ENCODE peak calls at places on chromosome 18, in seven cellular contexts. One of them, this sample, is unnamed.
A peak's percentile ranks its signal among the peaks of the same experiment; 100 is the strongest.

GRCh38 chr18:63070750-63071502 is 248.6 kb downstream of the BCL2 start:
- DNase-seq in GM23248: no peak
- DNase-seq in brain microvascular endothelial cell: no peak
- DNase-seq in activated CD8-positive, alpha-beta memory T cell treated with anti-CD3 and anti-CD28 coated beads, Interleukin-2, amount 50 U/mL, for 48 hours: no peak
- DNase-seq in GM10248: no peak
- DNase-seq in KG1: no peak
- DNase-seq in K562: no peak
- DNase-seq in this sample: no peak

GRCh38 chr18:48111547-48111946 is 181.1 kb upstream of the SMAD2 start:
- DNase-seq in brain microvascular endothelial cell: no peak
- DNase-seq in GM23248: no peak
- DNase-seq in activated CD8-positive, alpha-beta memory T cell treated with anti-CD3 and anti-CD28 coated beads, Interleukin-2, amount 50 U/mL, for 48 hours: no peak
- DNase-seq in K562: no peak
- DNase-seq in KG1: no peak
- DNase-seq in GM10248: no peak
- DNase-seq in this sample: no peak

GRCh38 chr18:74773171-74773624 is 175.5 kb downstream of the ZNF407 start:
- DNase-seq in K562: no peak
- DNase-seq in GM10248: peak; percentile 10
- DNase-seq in KG1: no peak
- DNase-seq in GM23248: no peak
- DNase-seq in activated CD8-positive, alpha-beta memory T cell treated with anti-CD3 and anti-CD28 coated beads, Interleukin-2, amount 50 U/mL, for 48 hours: no peak
- DNase-seq in brain microvascular endothelial cell: no peak
- DNase-seq in this sample: no peak

GRCh38 chr18:52313213-52313612 is 26.8 kb upstream of the DCC start:
- DNase-seq in GM23248: no peak
- DNase-seq in K562: no peak
- DNase-seq in brain microvascular endothelial cell: no peak
- DNase-seq in activated CD8-positive, alpha-beta memory T cell treated with anti-CD3 and anti-CD28 coated beads, Interleukin-2, amount 50 U/mL, for 48 hours: no peak
- DNase-seq in GM10248: no peak
- DNase-seq in KG1: no peak
- DNase-seq in this sample: peak; percentile 16

GRCh38 chr18:44741551-44741950 is 60.9 kb downstream of the SETBP1 start:
- DNase-seq in K562: no peak
- DNase-seq in activated CD8-positive, alpha-beta memory T cell treated with anti-CD3 and anti-CD28 coated beads, Interleukin-2, amount 50 U/mL, for 48 hours: no peak
- DNase-seq in KG1: no peak
- DNase-seq in GM23248: no peak
- DNase-seq in brain microvascular endothelial cell: no peak
- DNase-seq in GM10248: no peak
- DNase-seq in this sample: no peak

GRCh38 chr18:65415167-65415566 is 335.6 kb upstream of the CDH7 start:
- DNase-seq in brain microvascular endothelial cell: no peak
- DNase-seq in activated CD8-positive, alpha-beta memory T cell treated with anti-CD3 and anti-CD28 coated beads, Interleukin-2, amount 50 U/mL, for 48 hours: no peak
- DNase-seq in GM23248: no peak
- DNase-seq in GM10248: no peak
- DNase-seq in KG1: no peak
- DNase-seq in K562: no peak
- DNase-seq in this sample: peak; percentile 1

GRCh38 chr18:59265246-59266018 is 7.8 kb downstream of the RAX start:
- DNase-seq in activated CD8-positive, alpha-beta memory T cell treated with anti-CD3 and anti-CD28 coated beads, Interleukin-2, amount 50 U/mL, for 48 hours: peak; percentile 71
- DNase-seq in K562: peak; percentile 64
- DNase-seq in brain microvascular endothelial cell: no peak
- DNase-seq in GM23248: peak; percentile 26
- DNase-seq in GM10248: peak; percentile 65
- DNase-seq in KG1: no peak
- DNase-seq in this sample: no peak

GRCh38 chr18:54241483-54241882 is 17.0 kb upstream of the MBD2 start:
- DNase-seq in GM10248: no peak
- DNase-seq in K562: no peak
- DNase-seq in activated CD8-positive, alpha-beta memory T cell treated with anti-CD3 and anti-CD28 coated beads, Interleukin-2, amount 50 U/mL, for 48 hours: no peak
- DNase-seq in brain microvascular endothelial cell: no peak
- DNase-seq in KG1: no peak
- DNase-seq in GM23248: no peak
- DNase-seq in this sample: no peak

GRCh38 chr18:35923939-35924338 is 48.5 kb upstream of the RMP24 start:
- DNase-seq in brain microvascular endothelial cell: no peak
- DNase-seq in K562: no peak
- DNase-seq in GM10248: no peak
- DNase-seq in KG1: no peak
- DNase-seq in GM23248: no peak
- DNase-seq in activated CD8-positive, alpha-beta memory T cell treated with anti-CD3 and anti-CD28 coated beads, Interleukin-2, amount 50 U/mL, for 48 hours: no peak
- DNase-seq in this sample: peak; percentile 8

GRCh38 chr18:10060469-10060782 is 146.6 kb downstream of the VAPA start:
- DNase-seq in GM23248: no peak
- DNase-seq in KG1: no peak
- DNase-seq in brain microvascular endothelial cell: no peak
- DNase-seq in GM10248: no peak
- DNase-seq in activated CD8-positive, alpha-beta memory T cell treated with anti-CD3 and anti-CD28 coated beads, Interleukin-2, amount 50 U/mL, for 48 hours: no peak
- DNase-seq in K562: no peak
- DNase-seq in this sample: no peak

GRCh38 chr18:50374753-50375391 is at the start of gene SKA1:
- DNase-seq in K562: peak; percentile 93
- DNase-seq in brain microvascular endothelial cell: peak; percentile 85
- DNase-seq in activated CD8-positive, alpha-beta memory T cell treated with anti-CD3 and anti-CD28 coated beads, Interleukin-2, amount 50 U/mL, for 48 hours: peak; percentile 95
- DNase-seq in GM10248: peak; percentile 99
- DNase-seq in KG1: peak; percentile 73
- DNase-seq in GM23248: peak; percentile 97
- DNase-seq in this sample: peak; percentile 98

GRCh38 chr18:9762561-9762960 is 54.5 kb downstream of the RAB31 start:
- DNase-seq in brain microvascular endothelial cell: no peak
- DNase-seq in K562: peak; percentile 42
- DNase-seq in GM10248: no peak
- DNase-seq in GM23248: no peak
- DNase-seq in activated CD8-positive, alpha-beta memory T cell treated with anti-CD3 and anti-CD28 coated beads, Interleukin-2, amount 50 U/mL, for 48 hours: no peak
- DNase-seq in KG1: peak; percentile 32
- DNase-seq in this sample: no peak

GRCh38 chr18:4854664-4855063 is 342.4 kb downstream of the AKAIN1 start:
- DNase-seq in brain microvascular endothelial cell: no peak
- DNase-seq in KG1: no peak
- DNase-seq in activated CD8-positive, alpha-beta memory T cell treated with anti-CD3 and anti-CD28 coated beads, Interleukin-2, amount 50 U/mL, for 48 hours: no peak
- DNase-seq in K562: no peak
- DNase-seq in GM23248: no peak
- DNase-seq in GM10248: no peak
- DNase-seq in this sample: no peak

GRCh38 chr18:32804126-32804888 is 31.5 kb upstream of the KLHL14 start:
- DNase-seq in activated CD8-positive, alpha-beta memory T cell treated with anti-CD3 and anti-CD28 coated beads, Interleukin-2, amount 50 U/mL, for 48 hours: no peak
- DNase-seq in K562: no peak
- DNase-seq in GM10248: no peak
- DNase-seq in brain microvascular endothelial cell: no peak
- DNase-seq in KG1: no peak
- DNase-seq in GM23248: no peak
- DNase-seq in this sample: no peak

GRCh38 chr18:79883461-79884295 is 67.8 kb downstream of the SLC66A2 start:
- DNase-seq in brain microvascular endothelial cell: no peak
- DNase-seq in activated CD8-positive, alpha-beta memory T cell treated with anti-CD3 and anti-CD28 coated beads, Interleukin-2, amount 50 U/mL, for 48 hours: no peak
- DNase-seq in GM23248: no peak
- DNase-seq in KG1: no peak
- DNase-seq in GM10248: no peak
- DNase-seq in K562: no peak
- DNase-seq in this sample: no peak

GRCh38 chr18:45962461-45962860 is 4.7 kb downstream of the EPG5 start:
- DNase-seq in activated CD8-positive, alpha-beta memory T cell treated with anti-CD3 and anti-CD28 coated beads, Interleukin-2, amount 50 U/mL, for 48 hours: no peak
- DNase-seq in GM10248: no peak
- DNase-seq in KG1: no peak
- DNase-seq in brain microvascular endothelial cell: peak; percentile 82
- DNase-seq in GM23248: peak; percentile 72
- DNase-seq in K562: no peak
- DNase-seq in this sample: peak; percentile 91

GRCh38 chr18:59057969-59058368 is 81.7 kb upstream of the SEC11C start:
- DNase-seq in brain microvascular endothelial cell: peak; percentile 25
- DNase-seq in K562: no peak
- DNase-seq in GM10248: no peak
- DNase-seq in activated CD8-positive, alpha-beta memory T cell treated with anti-CD3 and anti-CD28 coated beads, Interleukin-2, amount 50 U/mL, for 48 hours: no peak
- DNase-seq in GM23248: peak; percentile 94
- DNase-seq in KG1: no peak
- DNase-seq in this sample: peak; percentile 90

GRCh38 chr18:42001801-42002200 is 46.8 kb downstream of the PIK3C3 start:
- DNase-seq in K562: no peak
- DNase-seq in GM10248: no peak
- DNase-seq in activated CD8-positive, alpha-beta memory T cell treated with anti-CD3 and anti-CD28 coated beads, Interleukin-2, amount 50 U/mL, for 48 hours: no peak
- DNase-seq in GM23248: no peak
- DNase-seq in KG1: no peak
- DNase-seq in brain microvascular endothelial cell: no peak
- DNase-seq in this sample: no peak

GRCh38 chr18:55484773-55485172 is 103.2 kb downstream of the TCF4 start:
- DNase-seq in activated CD8-positive, alpha-beta memory T cell treated with anti-CD3 and anti-CD28 coated beads, Interleukin-2, amount 50 U/mL, for 48 hours: no peak
- DNase-seq in brain microvascular endothelial cell: no peak
- DNase-seq in GM23248: no peak
- DNase-seq in KG1: no peak
- DNase-seq in GM10248: no peak
- DNase-seq in K562: no peak
- DNase-seq in this sample: no peak

GRCh38 chr18:58098706-58099105 is 54.7 kb downstream of the NEDD4L start:
- DNase-seq in activated CD8-positive, alpha-beta memory T cell treated with anti-CD3 and anti-CD28 coated beads, Interleukin-2, amount 50 U/mL, for 48 hours: no peak
- DNase-seq in K562: no peak
- DNase-seq in GM10248: no peak
- DNase-seq in brain microvascular endothelial cell: no peak
- DNase-seq in KG1: no peak
- DNase-seq in GM23248: no peak
- DNase-seq in this sample: no peak

GRCh38 chr18:23824235-23824634 is 135.0 kb downstream of the LAMA3 start:
- DNase-seq in K562: no peak
- DNase-seq in KG1: no peak
- DNase-seq in activated CD8-positive, alpha-beta memory T cell treated with anti-CD3 and anti-CD28 coated beads, Interleukin-2, amount 50 U/mL, for 48 hours: no peak
- DNase-seq in GM23248: no peak
- DNase-seq in brain microvascular endothelial cell: no peak
- DNase-seq in GM10248: no peak
- DNase-seq in this sample: peak; percentile 10

GRCh38 chr18:24853076-24853475 is 392.6 kb downstream of the HRH4 start:
- DNase-seq in K562: no peak
- DNase-seq in GM23248: no peak
- DNase-seq in brain microvascular endothelial cell: no peak
- DNase-seq in GM10248: no peak
- DNase-seq in KG1: no peak
- DNase-seq in activated CD8-positive, alpha-beta memory T cell treated with anti-CD3 and anti-CD28 coated beads, Interleukin-2, amount 50 U/mL, for 48 hours: no peak
- DNase-seq in this sample: no peak

GRCh38 chr18:49371073-49371472 is 89.4 kb downstream of the DYM start:
- DNase-seq in GM10248: no peak
- DNase-seq in activated CD8-positive, alpha-beta memory T cell treated with anti-CD3 and anti-CD28 coated beads, Interleukin-2, amount 50 U/mL, for 48 hours: no peak
- DNase-seq in brain microvascular endothelial cell: no peak
- DNase-seq in KG1: no peak
- DNase-seq in K562: no peak
- DNase-seq in GM23248: no peak
- DNase-seq in this sample: no peak

GRCh38 chr18:50274941-50275340 is 6.4 kb downstream of the MBD1 start:
- DNase-seq in activated CD8-positive, alpha-beta memory T cell treated with anti-CD3 and anti-CD28 coated beads, Interleukin-2, amount 50 U/mL, for 48 hours: no peak
- DNase-seq in KG1: no peak
- DNase-seq in GM23248: no peak
- DNase-seq in K562: no peak
- DNase-seq in brain microvascular endothelial cell: no peak
- DNase-seq in GM10248: no peak
- DNase-seq in this sample: no peak

GRCh38 chr18:70288851-70289328 is at the start of gene SOCS6:
- DNase-seq in KG1: peak; percentile 18
- DNase-seq in GM10248: peak; percentile 79
- DNase-seq in activated CD8-positive, alpha-beta memory T cell treated with anti-CD3 and anti-CD28 coated beads, Interleukin-2, amount 50 U/mL, for 48 hours: peak; percentile 71
- DNase-seq in GM23248: peak; percentile 79
- DNase-seq in K562: no peak
- DNase-seq in brain microvascular endothelial cell: no peak
- DNase-seq in this sample: peak; percentile 87

GRCh38 chr18:32455346-32455745 is 15.3 kb downstream of the GAREM1 start:
- DNase-seq in brain microvascular endothelial cell: no peak
- DNase-seq in GM23248: no peak
- DNase-seq in KG1: no peak
- DNase-seq in activated CD8-positive, alpha-beta memory T cell treated with anti-CD3 and anti-CD28 coated beads, Interleukin-2, amount 50 U/mL, for 48 hours: no peak
- DNase-seq in GM10248: no peak
- DNase-seq in K562: no peak
- DNase-seq in this sample: no peak

GRCh38 chr18:46630160-46630559 is 26.9 kb downstream of the LOXHD1 start:
- DNase-seq in brain microvascular endothelial cell: no peak
- DNase-seq in GM23248: peak; percentile 24
- DNase-seq in activated CD8-positive, alpha-beta memory T cell treated with anti-CD3 and anti-CD28 coated beads, Interleukin-2, amount 50 U/mL, for 48 hours: no peak
- DNase-seq in KG1: no peak
- DNase-seq in GM10248: no peak
- DNase-seq in K562: no peak
- DNase-seq in this sample: no peak

GRCh38 chr18:10797882-10798281 is 272.1 kb downstream of the NAPG start:
- DNase-seq in KG1: no peak
- DNase-seq in brain microvascular endothelial cell: no peak
- DNase-seq in activated CD8-positive, alpha-beta memory T cell treated with anti-CD3 and anti-CD28 coated beads, Interleukin-2, amount 50 U/mL, for 48 hours: no peak
- DNase-seq in GM10248: no peak
- DNase-seq in K562: no peak
- DNase-seq in GM23248: no peak
- DNase-seq in this sample: no peak

GRCh38 chr18:7488571-7488970 is 78.5 kb upstream of the PTPRM start:
- DNase-seq in KG1: no peak
- DNase-seq in GM23248: no peak
- DNase-seq in activated CD8-positive, alpha-beta memory T cell treated with anti-CD3 and anti-CD28 coated beads, Interleukin-2, amount 50 U/mL, for 48 hours: no peak
- DNase-seq in brain microvascular endothelial cell: no peak
- DNase-seq in K562: no peak
- DNase-seq in GM10248: no peak
- DNase-seq in this sample: no peak

GRCh38 chr18:13217971-13218375 is 587 bp upstream of the LDLRAD4 start:
- DNase-seq in brain microvascular endothelial cell: no peak
- DNase-seq in activated CD8-positive, alpha-beta memory T cell treated with anti-CD3 and anti-CD28 coated beads, Interleukin-2, amount 50 U/mL, for 48 hours: no peak
- DNase-seq in GM10248: no peak
- DNase-seq in K562: no peak
- DNase-seq in GM23248: no peak
- DNase-seq in KG1: no peak
- DNase-seq in this sample: peak; percentile 56

GRCh38 chr18:10953672-10954071 is 195.7 kb downstream of the PIEZO2 start:
- DNase-seq in GM23248: no peak
- DNase-seq in KG1: no peak
- DNase-seq in brain microvascular endothelial cell: no peak
- DNase-seq in activated CD8-positive, alpha-beta memory T cell treated with anti-CD3 and anti-CD28 coated beads, Interleukin-2, amount 50 U/mL, for 48 hours: no peak
- DNase-seq in K562: no peak
- DNase-seq in GM10248: no peak
- DNase-seq in this sample: no peak

GRCh38 chr18:48034651-48035555 is 104.4 kb upstream of the SMAD2 start:
- DNase-seq in activated CD8-positive, alpha-beta memory T cell treated with anti-CD3 and anti-CD28 coated beads, Interleukin-2, amount 50 U/mL, for 48 hours: no peak
- DNase-seq in KG1: no peak
- DNase-seq in K562: no peak
- DNase-seq in GM10248: no peak
- DNase-seq in GM23248: no peak
- DNase-seq in brain microvascular endothelial cell: no peak
- DNase-seq in this sample: no peak

GRCh38 chr18:9488535-9488934 is 13.2 kb downstream of the RALBP1 start:
- DNase-seq in KG1: no peak
- DNase-seq in GM23248: no peak
- DNase-seq in activated CD8-positive, alpha-beta memory T cell treated with anti-CD3 and anti-CD28 coated beads, Interleukin-2, amount 50 U/mL, for 48 hours: no peak
- DNase-seq in brain microvascular endothelial cell: no peak
- DNase-seq in K562: no peak
- DNase-seq in GM10248: no peak
- DNase-seq in this sample: no peak

GRCh38 chr18:79744625-79745024 is 53.1 kb upstream of the KCNG2 start:
- DNase-seq in K562: no peak
- DNase-seq in GM23248: no peak
- DNase-seq in activated CD8-positive, alpha-beta memory T cell treated with anti-CD3 and anti-CD28 coated beads, Interleukin-2, amount 50 U/mL, for 48 hours: no peak
- DNase-seq in KG1: no peak
- DNase-seq in brain microvascular endothelial cell: no peak
- DNase-seq in GM10248: no peak
- DNase-seq in this sample: no peak

GRCh38 chr18:74540689-74541421 is 6.6 kb downstream of the CNDP1 start:
- DNase-seq in KG1: no peak
- DNase-seq in GM10248: no peak
- DNase-seq in activated CD8-positive, alpha-beta memory T cell treated with anti-CD3 and anti-CD28 coated beads, Interleukin-2, amount 50 U/mL, for 48 hours: no peak
- DNase-seq in GM23248: no peak
- DNase-seq in K562: no peak
- DNase-seq in brain microvascular endothelial cell: no peak
- DNase-seq in this sample: no peak

GRCh38 chr18:48563027-48563426 is 24.2 kb downstream of the CTIF start:
- DNase-seq in GM10248: no peak
- DNase-seq in KG1: no peak
- DNase-seq in activated CD8-positive, alpha-beta memory T cell treated with anti-CD3 and anti-CD28 coated beads, Interleukin-2, amount 50 U/mL, for 48 hours: no peak
- DNase-seq in K562: peak; percentile 26
- DNase-seq in brain microvascular endothelial cell: peak; percentile 77
- DNase-seq in GM23248: peak; percentile 96
- DNase-seq in this sample: peak; percentile 62

GRCh38 chr18:48800877-48801727 is 149.7 kb downstream of the SMAD7 start:
- DNase-seq in GM23248: peak; percentile 63
- DNase-seq in GM10248: peak; percentile 81
- DNase-seq in K562: no peak
- DNase-seq in activated CD8-positive, alpha-beta memory T cell treated with anti-CD3 and anti-CD28 coated beads, Interleukin-2, amount 50 U/mL, for 48 hours: peak; percentile 59
- DNase-seq in brain microvascular endothelial cell: no peak
- DNase-seq in KG1: no peak
- DNase-seq in this sample: no peak

GRCh38 chr18:72867721-72868665 is at the start of gene NETO1:
- DNase-seq in brain microvascular endothelial cell: no peak
- DNase-seq in K562: no peak
- DNase-seq in GM23248: no peak
- DNase-seq in GM10248: peak; percentile 22
- DNase-seq in activated CD8-positive, alpha-beta memory T cell treated with anti-CD3 and anti-CD28 coated beads, Interleukin-2, amount 50 U/mL, for 48 hours: peak; percentile 51
- DNase-seq in KG1: no peak
- DNase-seq in this sample: peak; percentile 68

This sample was measured in astrocyte of the hippocampus.